ENCODE peak calls at places on chromosomes 4 and X, in nine cellular contexts. O is fibroblast of villous mesenchyme, H is transverse colon, E is progenitor cell of endocrine pancreas, Q is ELR, W is NCI-H510A treated with DMSO at 0.1 percent for 48 hours, C is NCI-H1105 treated with DMSO at 0.1 percent for 48 hours, F is psoas muscle, R is kidney. P is an unnamed sample.

GRCh38 chrX:136708348-136708747 is 60.4 kb downstream of the CD40LG start:
- DNase-seq in O (no peak), H (no peak), E (no peak), Q (peak), W (no peak), C (peak), F (no peak), R (no peak), P (no peak)

GRCh38 chr4:142741995-142742394 is 104.1 kb downstream of the INPP4B start:
- DNase-seq in O (no peak), H (no peak), E (no peak), Q (peak), W (no peak), C (no peak), F (no peak), R (no peak), P (no peak)

GRCh38 chr4:75637176-75637575 is 6.8 kb upstream of the CDKL2 start:
- DNase-seq in O (peak), H (no peak), E (no peak), Q (no peak), W (no peak), C (no peak), F (no peak), R (no peak), P (no peak)

GRCh38 chr4:67452100-67452887 is 93.0 kb downstream of the CENPC start:
- DNase-seq in O (no peak), H (no peak), E (no peak), Q (no peak), W (no peak), C (no peak), F (no peak), R (no peak), P (no peak)

GRCh38 chr4:159150380-159150779 is 47.5 kb downstream of the RAPGEF2 start:
- DNase-seq in O (no peak), H (no peak), E (no peak), Q (no peak), W (peak), C (no peak), F (no peak), R (no peak), P (no peak)

GRCh38 chr4:13980317-13980716 is 352.8 kb upstream of the BOD1L1 start:
- DNase-seq in O (peak), H (no peak), E (no peak), Q (peak), W (no peak), C (no peak), F (no peak), R (no peak), P (no peak)

GRCh38 chr4:53043900-53044650 is 182.0 kb downstream of the RASL11B start:
- DNase-seq in O (no peak), H (no peak), E (no peak), Q (no peak), W (no peak), C (no peak), F (no peak), R (no peak), P (no peak)

GRCh38 chr4:150573534-150573933 is 8.4 kb upstream of the MAB21L2 start:
- DNase-seq in O (peak), H (no peak), E (no peak), Q (peak), W (no peak), C (no peak), F (no peak), R (no peak), P (no peak)

GRCh38 chrX:6448003-6448402 is 86.9 kb downstream of the VCX3A start:
- DNase-seq in O (no peak), H (no peak), E (no peak), Q (no peak), W (no peak), C (no peak), F (no peak), R (no peak), P (no peak)

GRCh38 chrX:154399527-154400368 is 1.6 kb downstream of the RPL10 start:
- DNase-seq in O (no peak), H (no peak), E (no peak), Q (peak), W (no peak), C (no peak), F (no peak), R (no peak), P (no peak)

GRCh38 chr4:167956676-167957075 is 135.7 kb upstream of the ANXA10 start:
- DNase-seq in O (peak), H (no peak), E (no peak), Q (peak), W (no peak), C (no peak), F (no peak), R (no peak), P (no peak)

GRCh38 chrX:130174051-130174704 is 2.4 kb downstream of the RAB33A start:
- DNase-seq in O (peak), H (no peak), E (no peak), Q (peak), W (no peak), C (no peak), F (no peak), R (peak), P (no peak)

GRCh38 chr4:102449751-102450352 is 51.3 kb upstream of the NFKB1 start:
- DNase-seq in O (peak), H (peak), E (peak), Q (peak), W (peak), C (peak), F (no peak), R (no peak), P (no peak)

GRCh38 chrX:124717537-124717936 is 371.2 kb downstream of the SH2D1A start:
- DNase-seq in O (no peak), H (no peak), E (no peak), Q (no peak), W (no peak), C (no peak), F (no peak), R (no peak), P (no peak)

GRCh38 chrX:10900585-10901289 is 210.4 kb upstream of the HCCS start:
- DNase-seq in O (no peak), H (no peak), E (no peak), Q (peak), W (no peak), C (no peak), F (no peak), R (no peak), P (no peak)

GRCh38 chr4:123813901-123814300 is 417.3 kb downstream of the SPRY1 start:
- DNase-seq in O (no peak), H (no peak), E (no peak), Q (no peak), W (no peak), C (no peak), F (no peak), R (no peak), P (no peak)

GRCh38 chrX:17719651-17720050 is 17.6 kb upstream of the SCML1 start:
- DNase-seq in O (no peak), H (no peak), E (no peak), Q (no peak), W (no peak), C (no peak), F (no peak), R (no peak), P (no peak)

GRCh38 chr4:8938623-8939022 is 67.0 kb upstream of the HMX1 start:
- DNase-seq in O (no peak), H (no peak), E (no peak), Q (no peak), W (no peak), C (no peak), F (no peak), R (no peak), P (no peak)

GRCh38 chr4:79964715-79965345 is 108.2 kb downstream of the ANTXR2 start:
- DNase-seq in O (peak), H (no peak), E (peak), Q (no peak), W (no peak), C (no peak), F (no peak), R (peak), P (no peak)

GRCh38 chr4:84965558-84966381 is 720 bp downstream of the WDFY3 start:
- DNase-seq in O (peak), H (peak), E (peak), Q (peak), W (peak), C (peak), F (peak), R (peak), P (peak)

GRCh38 chrX:150504399-150505186 is 63.8 kb upstream of the MTM1 start:
- DNase-seq in O (no peak), H (no peak), E (no peak), Q (peak), W (no peak), C (no peak), F (no peak), R (no peak), P (no peak)

GRCh38 chr4:3436798-3437581 is 4.8 kb upstream of the HGFAC start:
- DNase-seq in O (peak), H (peak), E (no peak), Q (peak), W (peak), C (peak), F (peak), R (peak), P (no peak)

GRCh38 chrX:96684339-96685204 is at the start of gene DIAPH2:
- DNase-seq in O (peak), H (peak), E (peak), Q (peak), W (peak), C (no peak), F (peak), R (peak), P (peak)

GRCh38 chrX:45903781-45904201 is 641.4 kb downstream of the ZNF674 start:
- DNase-seq in O (no peak), H (no peak), E (no peak), Q (no peak), W (peak), C (no peak), F (no peak), R (no peak), P (no peak)

GRCh38 chrX:29496636-29497180 is 718.7 kb upstream of the MAGEB2 start:
- DNase-seq in O (peak), H (no peak), E (no peak), Q (no peak), W (no peak), C (no peak), F (no peak), R (no peak), P (no peak)

GRCh38 chr4:131584587-131584986 is 1564.5 kb upstream of the PCDH10 start:
- DNase-seq in O (no peak), H (no peak), E (no peak), Q (no peak), W (no peak), C (no peak), F (no peak), R (no peak), P (no peak)

GRCh38 chr4:101157415-101158135 is 189.8 kb downstream of the PPP3CA start:
- DNase-seq in O (no peak), H (no peak), E (no peak), Q (peak), W (no peak), C (no peak), F (no peak), R (no peak), P (no peak)

GRCh38 chr4:46856347-46856746 is 52.7 kb downstream of the COX7B2 start:
- DNase-seq in O (no peak), H (no peak), E (no peak), Q (no peak), W (no peak), C (no peak), F (no peak), R (no peak), P (no peak)

GRCh38 chrX:17591741-17592110 is 145.6 kb upstream of the SCML1 start:
- DNase-seq in O (peak), H (no peak), E (no peak), Q (peak), W (no peak), C (no peak), F (no peak), R (no peak), P (no peak)

GRCh38 chr4:3485011-3485881 is 22.1 kb downstream of the DOK7 start:
- DNase-seq in O (no peak), H (peak), E (no peak), Q (no peak), W (no peak), C (no peak), F (no peak), R (peak), P (no peak)

GRCh38 chr4:138110815-138111214 is 131.3 kb downstream of the SLC7A11 start:
- DNase-seq in O (no peak), H (no peak), E (no peak), Q (peak), W (no peak), C (no peak), F (no peak), R (no peak), P (no peak)

GRCh38 chr4:80471701-80472100 is 136.2 kb downstream of the CFAP299 start:
- DNase-seq in O (no peak), H (peak), E (peak), Q (no peak), W (peak), C (peak), F (no peak), R (peak), P (no peak)

GRCh38 chrX:8803326-8803725 is 2.1 kb upstream of the FAM9A start:
- DNase-seq in O (no peak), H (no peak), E (no peak), Q (peak), W (no peak), C (no peak), F (no peak), R (no peak), P (no peak)

GRCh38 chrX:129723511-129723910 is 15.3 kb upstream of the XPNPEP2 start:
- DNase-seq in O (no peak), H (no peak), E (no peak), Q (peak), W (no peak), C (no peak), F (no peak), R (no peak), P (no peak)